ENCODE peak calls at places on chromosome 14, in ten cellular contexts. P is HEK293T, G is amniotic epithelial cell, L is GM23338, U is amniotic stem cell, Z is fibroblast of mammary gland, B is COLO829, S is iPS-NIHi11, N is HTR-8/SVneo, V is iPS DF 6.9. I is an unnamed sample.
A peak's percentile ranks its signal among the peaks of the same experiment; 100 is the strongest.

GRCh38 chr14:104462651-104463630 is 116.6 kb upstream of the C14orf180 start:
- DNase-seq in P (no peak), G (no peak), L (no peak), U (no peak), Z (peak; percentile 2), B (no peak), S (no peak), N (no peak), V (no peak), I (no peak)

GRCh38 chr14:95375539-95376109 is 55.9 kb upstream of the CLMN start:
- DNase-seq in P (no peak), G (no peak), L (no peak), U (no peak), Z (no peak), B (no peak), S (no peak), N (no peak), V (no peak), I (no peak)

GRCh38 chr14:60656755-60657608 is 7.7 kb upstream of the SIX1 start:
- DNase-seq in P (no peak), G (peak; percentile 49), L (peak; percentile 88), U (no peak), Z (peak; percentile 69), B (no peak), S (peak; percentile 70), N (peak; percentile 91), V (no peak), I (peak; percentile 64)

GRCh38 chr14:71726639-71727085 is 205.6 kb upstream of the RGS6 start:
- DNase-seq in P (no peak), G (no peak), L (no peak), U (no peak), Z (peak; percentile 43), B (no peak), S (no peak), N (no peak), V (no peak), I (no peak)

GRCh38 chr14:37721976-37722659 is 126.7 kb downstream of the TTC6 start:
- DNase-seq in P (no peak), G (peak; percentile 42), L (no peak), U (no peak), Z (peak; percentile 4), B (no peak), S (no peak), N (no peak), V (no peak), I (no peak)

GRCh38 chr14:51828017-51828797 is 32.2 kb upstream of the GNG2 start:
- DNase-seq in P (no peak), G (peak; percentile 95), L (no peak), U (no peak), Z (peak; percentile 61), B (peak; percentile 79), S (peak; percentile 34), N (peak; percentile 41), V (no peak), I (peak; percentile 59)

GRCh38 chr14:36524220-36524837 is 4.3 kb upstream of the NKX2-1 start:
- DNase-seq in P (no peak), G (no peak), L (peak; percentile 87), U (no peak), Z (no peak), B (no peak), S (peak; percentile 46), N (no peak), V (no peak), I (no peak)

GRCh38 chr14:104217486-104218360 is 79.3 kb downstream of the KIF26A start:
- DNase-seq in P (no peak), G (no peak), L (no peak), U (no peak), Z (no peak), B (no peak), S (no peak), N (no peak), V (no peak), I (no peak)

GRCh38 chr14:71711619-71712018 is 220.6 kb upstream of the RGS6 start:
- DNase-seq in P (no peak), G (peak; percentile 88), L (no peak), U (peak; percentile 86), Z (peak; percentile 94), B (peak; percentile 88), S (peak; percentile 23), N (peak; percentile 34), V (no peak), I (no peak)

GRCh38 chr14:94373708-94374107 is 14.7 kb downstream of the SERPINA1 start:
- DNase-seq in P (no peak), G (peak; percentile 98), L (no peak), U (peak; percentile 87), Z (peak; percentile 99), B (peak; percentile 23), S (no peak), N (peak; percentile 86), V (no peak), I (no peak)